ENCODE peak calls at places on chromosomes 5 and 9, in six cellular contexts. F is AG09309, K is foreskin fibroblast, E is OCI-LY7, W is glutamatergic neuron, D is WTC11. Z is an unnamed sample.

GRCh38 chr9:5835808-5836207 is 2.9 kb upstream of the ERMP1 start:
- DNase-seq in F (no peak), D (no peak), E (no peak), K (no peak), W (no peak), Z (no peak)

GRCh38 chr9:36154213-36154952 is 14.8 kb upstream of the CCIN start:
- DNase-seq in W (no peak), E (no peak), D (no peak), F (no peak), K (peak), Z (no peak)

GRCh38 chr9:86652696-86653095 is 294.6 kb downstream of the GAS1 start:
- DNase-seq in D (no peak), E (no peak), K (peak), W (no peak), F (peak), Z (no peak)

GRCh38 chr5:91401175-91401574 is 18.1 kb upstream of the ARRDC3 start:
- DNase-seq in E (no peak), F (no peak), W (no peak), K (peak), D (no peak), Z (no peak)

GRCh38 chr5:170745481-170746061 is 38.0 kb upstream of the GABRP start:
- DNase-seq in E (no peak), W (peak), K (peak), F (no peak), D (peak), Z (no peak)

GRCh38 chr9:125126019-125126746 is 17.1 kb downstream of the SCAI start:
- DNase-seq in F (peak), W (no peak), E (peak), D (no peak), K (peak), Z (peak)

GRCh38 chr5:133746834-133747233 is 134.5 kb upstream of the FSTL4 start:
- DNase-seq in E (peak), W (peak), F (no peak), D (peak), K (no peak), Z (no peak)

GRCh38 chr5:6705088-6705487 is 8.1 kb upstream of the TENT4A start:
- DNase-seq in W (no peak), F (no peak), K (no peak), D (no peak), E (no peak), Z (no peak)

GRCh38 chr9:92717201-92718085 is 47.2 kb downstream of the BICD2 start:
- DNase-seq in W (no peak), E (peak), D (peak), F (no peak), K (no peak), Z (no peak)

GRCh38 chr5:112776301-112776856 is 38.7 kb downstream of the APC start:
- DNase-seq in K (peak), F (peak), W (no peak), E (no peak), D (no peak), Z (no peak)

GRCh38 chr5:139458580-139459407 is 3.7 kb downstream of the ECSCR start:
- DNase-seq in E (peak), F (no peak), W (no peak), D (no peak), K (peak), Z (peak)

GRCh38 chr5:35443803-35444595 is 173.7 kb upstream of the SPEF2 start:
- DNase-seq in W (no peak), F (no peak), K (no peak), D (no peak), E (no peak), Z (no peak)

GRCh38 chr5:135309391-135310327 is 89.4 kb downstream of the MACROH2A1 start:
- DNase-seq in F (no peak), D (no peak), W (no peak), K (peak), E (no peak), Z (no peak)

GRCh38 chr9:34337404-34337803 is 8.0 kb downstream of the NUDT2 start:
- DNase-seq in D (no peak), E (no peak), K (peak), F (no peak), W (no peak), Z (no peak)

GRCh38 chr9:129590466-129590865 is 30.4 kb downstream of the C9orf50 start:
- DNase-seq in K (no peak), E (no peak), W (no peak), F (no peak), D (no peak), Z (no peak)

GRCh38 chr9:135883410-135884089 is 23.8 kb downstream of the CAMSAP1 start:
- DNase-seq in D (no peak), W (no peak), F (no peak), K (no peak), E (peak), Z (no peak)

GRCh38 chr9:77215874-77216273 is 38.5 kb downstream of the VPS13A start:
- DNase-seq in E (peak), F (no peak), D (no peak), W (no peak), K (peak), Z (no peak)
- TF ChIP-seq CTCF in E (peak), F (peak), D (no peak), W (no peak), K (no peak), Z (peak)

GRCh38 chr9:116202219-116202912 is 48.8 kb downstream of the PAPPA start:
- DNase-seq in E (no peak), K (peak), W (no peak), D (no peak), F (no peak), Z (no peak)
- TF ChIP-seq CTCF in E (no peak), K (no peak), W (no peak), D (no peak), F (no peak), Z (no peak)

GRCh38 chr5:28561522-28561921 is 1523.1 kb upstream of the CDH9 start:
- DNase-seq in F (no peak), K (no peak), E (no peak), W (no peak), D (no peak), Z (no peak)

GRCh38 chr5:28567050-28567449 is 1528.7 kb upstream of the CDH9 start:
- DNase-seq in D (no peak), W (no peak), K (no peak), E (no peak), F (no peak), Z (no peak)
- TF ChIP-seq CTCF in D (no peak), W (no peak), K (no peak), E (no peak), F (no peak), Z (no peak)

GRCh38 chr5:43044181-43044914 is 4.2 kb upstream of the ANXA2R start:
- DNase-seq in K (peak), F (no peak), W (no peak), D (peak), E (no peak), Z (no peak)

GRCh38 chr5:43042176-43042625 is 2.1 kb upstream of the ANXA2R start:
- DNase-seq in W (peak), E (peak), D (peak), F (no peak), K (peak), Z (peak)

GRCh38 chr5:43043400-43043756 is 3.3 kb upstream of the ANXA2R start:
- DNase-seq in W (no peak), D (no peak), F (no peak), E (no peak), K (no peak), Z (no peak)

GRCh38 chr5:43041669-43042175 is 1.6 kb upstream of the ANXA2R start:
- DNase-seq in E (peak), K (peak), D (peak), F (no peak), W (peak), Z (peak)

GRCh38 chr5:43042626-43043399 is 2.7 kb upstream of the ANXA2R start:
- DNase-seq in W (peak), K (peak), F (no peak), D (peak), E (peak), Z (peak)
- TF ChIP-seq CTCF in W (peak), K (no peak), F (no peak), D (no peak), E (peak), Z (no peak)

GRCh38 chr5:76221311-76221710 is 138.1 kb downstream of the SV2C start:
- DNase-seq in K (no peak), D (no peak), E (no peak), F (no peak), W (no peak), Z (no peak)
- TF ChIP-seq CTCF in K (no peak), D (no peak), E (no peak), F (no peak), W (no peak), Z (no peak)

DNA sequence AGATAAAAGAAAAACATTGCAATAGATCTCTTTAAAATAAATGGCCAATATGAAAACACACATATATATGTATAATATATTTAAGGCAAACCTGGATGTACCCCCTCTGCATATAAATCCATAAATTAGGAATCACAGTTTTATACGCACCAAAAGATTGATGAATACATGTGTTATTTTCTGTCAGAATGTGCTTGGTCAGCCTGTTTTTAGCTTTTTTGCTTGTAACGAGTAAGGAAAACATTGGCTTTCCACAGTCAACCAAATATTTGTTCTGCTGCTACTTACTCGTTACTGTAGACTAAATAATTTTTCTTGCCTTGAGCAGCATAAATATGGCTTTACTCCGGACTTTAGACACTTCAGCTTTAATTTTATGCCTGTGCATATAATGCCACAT is 173.7 kb downstream of the CWC27 start:
- DNase-seq in W (no peak), K (no peak), E (no peak), F (no peak), D (no peak), Z (no peak)
- TF ChIP-seq CTCF in W (no peak), K (no peak), E (no peak), F (no peak), D (no peak), Z (no peak)

DNA sequence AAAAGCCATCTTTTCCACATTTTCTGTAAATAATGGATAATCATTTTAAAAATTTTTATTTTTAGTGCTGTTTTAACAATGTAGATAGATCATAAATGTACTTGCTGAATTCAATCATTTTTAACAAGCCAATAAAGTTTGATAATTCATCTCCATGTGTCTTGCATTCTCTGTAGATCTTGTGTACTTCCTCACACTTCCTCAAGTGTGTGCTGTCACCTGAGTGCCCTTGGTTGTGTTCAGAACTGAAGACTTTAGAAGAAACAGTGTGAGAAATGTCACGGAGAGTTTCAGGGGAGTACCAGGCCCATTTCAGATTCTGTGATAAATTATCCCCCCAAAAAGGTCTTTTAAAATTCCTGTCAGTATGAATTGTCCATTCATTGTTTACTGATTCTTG is 146.0 kb downstream of the NTRK2 start:
- DNase-seq in W (no peak), E (no peak), D (no peak), K (no peak), F (no peak), Z (no peak)
- TF ChIP-seq CTCF in W (no peak), E (no peak), D (no peak), K (no peak), F (no peak), Z (no peak)

GRCh38 chr5:83721878-83722779 is 1.5 kb upstream of the HAPLN1 start:
- DNase-seq in W (peak), D (peak), K (peak), F (peak), E (no peak), Z (no peak)
- TF ChIP-seq CTCF in W (no peak), D (no peak), K (peak), F (peak), E (no peak), Z (no peak)